ENCODE peak calls at places on chromosomes 11 and 22, in four cellular contexts. M is suprapubic skin, A is endodermal cell, E is BE2C. S is an unnamed sample.

GRCh38 chr11:92852946-92853345 is 116.5 kb upstream of the MTNR1B start:
- DNase-seq in M (no peak), E (peak; percentile 47), A (peak; percentile 40), S (no peak)

GRCh38 chr11:58805065-58805464 is 39.4 kb downstream of the GLYATL2 start:
- DNase-seq in A (no peak), E (no peak), M (no peak), S (no peak)

GRCh38 chr11:34997872-34998548 is 81.6 kb downstream of the PDHX start:
- DNase-seq in E (no peak), A (no peak), M (no peak), S (no peak)

GRCh38 chr22:20324139-20324516 is 4.3 kb upstream of the DGCR6L start:
- DNase-seq in E (no peak), A (peak; percentile 19), M (no peak), S (no peak)

GRCh38 chr11:105130189-105130813 is 9.3 kb downstream of the CARD18 start:
- DNase-seq in E (no peak), M (no peak), A (no peak), S (no peak)

GRCh38 chr11:125954123-125954944 is 8.5 kb downstream of the VSIG10L2 start:
- DNase-seq in A (no peak), E (no peak), M (no peak), S (no peak)

GRCh38 chr11:10761085-10761698 is 10.1 kb downstream of the CTR9 start:
- DNase-seq in M (no peak), A (no peak), E (no peak), S (no peak)

GRCh38 chr22:47166446-47167016 is 404.1 kb downstream of the TBC1D22A start:
- DNase-seq in A (peak; percentile 13), M (peak; percentile 39), E (no peak), S (no peak)

GRCh38 chr11:69504127-69504526 is 22.7 kb downstream of the LINC01488 start:
- DNase-seq in A (no peak), M (peak; percentile 19), E (no peak), S (no peak)

GRCh38 chr11:61892085-61892370 is 683 bp upstream of the FADS3 start:
- DNase-seq in E (no peak), M (no peak), A (no peak), S (no peak)

GRCh38 chr22:38751066-38751421 is 4.8 kb downstream of the SUN2 start:
- DNase-seq in E (no peak), M (no peak), A (no peak), S (no peak)
- H3K4me3 ChIP-seq in E (no peak overlapping the region), M (no peak overlapping the region), A (no peak overlapping the region), S (no peak overlapping the region)

DNA sequence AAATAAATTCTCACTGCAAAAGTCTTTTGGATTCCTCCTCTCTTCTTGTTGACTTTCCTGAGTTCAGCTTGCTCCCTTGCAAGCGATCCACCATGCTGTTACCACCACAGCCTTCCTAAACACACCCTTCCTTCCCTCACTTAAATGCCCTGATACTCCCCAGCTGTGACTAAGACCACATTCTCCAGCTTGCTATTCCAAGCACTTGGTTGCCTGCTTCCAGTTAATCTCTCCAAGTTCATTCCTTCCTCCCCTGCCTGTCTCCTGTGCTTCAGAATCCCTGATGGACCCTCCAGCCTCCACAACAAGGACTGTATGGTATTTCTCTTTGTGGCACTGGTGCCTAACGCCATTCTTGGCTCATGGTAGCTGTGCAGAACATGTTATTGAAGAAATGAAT is 603.9 kb upstream of the CADM1 start:
- DNase-seq in E (no peak), A (peak; percentile 45), M (no peak), S (no peak)
- TF ChIP-seq CTCF in E (no peak), A (no peak), M (no peak), S (no peak)

GRCh38 chr22:30488121-30488520 is 16.3 kb upstream of the SEC14L3 start:
- DNase-seq in M (no peak), A (peak; percentile 56), E (no peak), S (no peak)

GRCh38 chr22:30490399-30490798 is 15.1 kb downstream of the SEC14L4 start:
- DNase-seq in E (peak; percentile 30), M (no peak), A (peak; percentile 55), S (no peak)

GRCh38 chr22:30491381-30491780 is 14.1 kb downstream of the SEC14L4 start:
- DNase-seq in M (no peak), E (no peak), A (no peak), S (no peak)

GRCh38 chr22:30495041-30495784 is 10.3 kb downstream of the SEC14L4 start:
- DNase-seq in A (no peak), M (no peak), E (no peak), S (no peak)

GRCh38 chr22:30492144-30492543 is 13.4 kb downstream of the SEC14L4 start:
- DNase-seq in M (no peak), E (no peak), A (no peak), S (no peak)
- H3K4me3 ChIP-seq in M (no peak overlapping the region), E (no peak overlapping the region), A (no peak overlapping the region), S (no peak overlapping the region)

DNA sequence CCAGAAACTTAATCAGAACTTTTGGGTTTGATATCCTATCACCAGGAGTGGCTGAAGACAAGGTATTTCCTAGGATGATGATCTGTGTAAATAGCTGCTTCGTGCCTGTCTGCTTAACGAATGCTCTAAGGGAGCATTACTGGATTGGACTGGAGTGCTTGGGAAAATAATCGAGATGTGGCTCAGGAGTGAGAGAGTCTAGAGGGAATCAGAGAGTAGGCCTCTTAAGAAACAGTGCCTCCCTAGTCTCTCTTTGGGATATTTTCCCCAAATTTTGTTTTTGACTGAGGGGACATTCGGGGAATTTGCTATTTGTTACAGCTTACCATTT is 2.5 kb downstream of the MAML2 start:
- DNase-seq in M (no peak), E (no peak), A (no peak), S (no peak)
- TF ChIP-seq CTCF in M (no peak), E (no peak), A (no peak), S (no peak)

DNA sequence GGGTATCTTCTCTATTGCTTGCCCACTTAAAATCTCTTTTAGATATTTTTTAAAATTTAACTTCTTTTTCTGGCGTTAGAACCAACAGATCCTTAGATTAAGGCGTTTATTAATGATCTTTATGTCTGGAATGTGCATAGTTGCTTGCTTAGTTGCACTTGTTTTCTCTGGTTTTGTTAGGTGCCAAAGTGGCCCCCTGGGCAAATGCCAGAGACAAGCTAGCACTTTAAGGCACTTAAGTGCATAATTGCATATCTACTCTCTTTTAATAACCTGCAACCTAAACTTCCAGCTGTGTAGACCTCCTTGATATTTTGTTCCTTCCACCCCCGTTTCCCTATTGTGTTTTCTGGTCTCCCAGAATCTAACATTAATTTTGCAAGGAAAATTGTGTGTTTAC is 3.3 kb downstream of the RBM4 start:
- DNase-seq in E (no peak), A (no peak), M (no peak), S (no peak)
- H3K4me3 ChIP-seq in E (peak overlapping the region; percentile 94), A (peak overlapping the region; percentile 100), M (peak overlapping the region; percentile 62), S (peak overlapping the region; percentile 83)

GRCh38 chr22:38202437-38203089 is 769 bp downstream of the MAFF start:
- DNase-seq in E (peak; percentile 86), M (peak; percentile 95), A (peak; percentile 79), S (no peak)
- TF ChIP-seq CTCF in E (no peak), M (no peak), A (peak; percentile 46), S (no peak)

GRCh38 chr11:134901955-134902707 is 490.1 kb upstream of the B3GAT1 start:
- DNase-seq in A (no peak), E (no peak), M (no peak), S (no peak)
- H3K4me3 ChIP-seq in A (no peak overlapping the region), E (no peak overlapping the region), M (no peak overlapping the region), S (no peak overlapping the region)

GRCh38 chr11:112004389-112004788 is 20.8 kb upstream of the DLAT start:
- DNase-seq in E (peak; percentile 26), M (no peak), A (peak; percentile 79), S (no peak)
- TF ChIP-seq CTCF in E (peak; percentile 62), M (no peak), A (peak; percentile 80), S (peak; percentile 48)

GRCh38 chr22:45972091-45972867 is 4.7 kb downstream of the WNT7B start:
- DNase-seq in A (peak; percentile 65), E (no peak), M (no peak), S (no peak)
- H3K4me3 ChIP-seq in A (no peak overlapping the region), E (no peak overlapping the region), M (peak overlapping the region; percentile 40), S (peak overlapping the region; percentile 54)

DNA sequence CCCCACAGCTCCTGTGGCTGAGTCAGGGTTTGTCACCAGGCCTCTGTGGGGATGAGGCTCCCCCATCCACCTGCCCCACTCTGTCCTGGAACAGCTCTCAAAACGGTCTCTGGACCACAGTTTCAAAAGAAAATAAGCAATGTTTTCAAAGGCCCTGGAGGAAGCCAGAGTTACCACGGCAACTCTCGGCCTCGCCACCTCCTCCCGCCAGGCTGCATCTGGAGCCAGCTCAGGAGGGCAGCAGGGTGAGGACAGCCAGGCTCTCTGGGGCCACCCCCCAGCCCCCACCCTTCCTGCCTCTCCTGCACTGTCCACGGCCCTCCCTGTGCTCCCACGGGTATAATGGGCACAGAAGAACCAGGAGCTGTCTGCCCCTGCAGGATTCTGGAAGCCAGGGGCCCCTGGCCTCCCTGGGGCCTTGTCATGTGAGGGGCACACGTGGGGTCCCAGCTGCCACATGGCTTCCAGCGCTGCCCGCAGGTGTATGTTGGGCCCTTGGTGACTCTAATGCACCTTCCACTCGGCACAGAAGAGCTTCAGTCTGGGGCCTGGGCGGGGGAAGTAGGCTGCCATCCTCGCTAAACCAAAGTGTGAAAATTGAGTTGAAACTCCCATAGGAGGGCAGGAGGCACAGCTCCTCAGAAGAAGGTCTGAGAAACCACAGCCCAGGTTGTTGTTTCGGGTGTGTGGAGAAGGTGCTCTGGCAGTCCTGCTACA is 10.3 kb downstream of the CD81 start:
- DNase-seq in A (no peak), E (no peak), M (no peak), S (no peak)
- TF ChIP-seq CTCF in A (no peak), E (no peak), M (no peak), S (no peak)